ENCODE peak calls at places on chromosomes 7 and 10, in eight cellular contexts. One of them, this sample, is unnamed.

GRCh38 chr10:84755311-84755710 is 426.9 kb downstream of the CCSER2 start:
- DNase-seq in psoas muscle: no peak
- DNase-seq in Peyer's patch: no peak
- DNase-seq in lung: no peak
- DNase-seq in cardiac muscle cell: no peak
- DNase-seq in neural progenitor cell: peak; percentile 71
- DNase-seq in transverse colon: no peak
- DNase-seq in GM06990: no peak
- DNase-seq in this sample: no peak

GRCh38 chr7:20152057-20152456 is 65.1 kb downstream of the MACC1 start:
- DNase-seq in transverse colon: no peak
- DNase-seq in psoas muscle: no peak
- DNase-seq in GM06990: no peak
- DNase-seq in neural progenitor cell: no peak
- DNase-seq in Peyer's patch: no peak
- DNase-seq in lung: no peak
- DNase-seq in cardiac muscle cell: no peak
- DNase-seq in this sample: no peak

GRCh38 chr7:18408461-18408860 is 87.1 kb upstream of the HDAC9 start:
- DNase-seq in GM06990: no peak
- DNase-seq in transverse colon: no peak
- DNase-seq in psoas muscle: no peak
- DNase-seq in Peyer's patch: no peak
- DNase-seq in lung: no peak
- DNase-seq in cardiac muscle cell: no peak
- DNase-seq in neural progenitor cell: no peak
- DNase-seq in this sample: peak; percentile 56

GRCh38 chr7:145350334-145350733 is 514.5 kb upstream of the TPK1 start:
- DNase-seq in Peyer's patch: no peak
- DNase-seq in psoas muscle: no peak
- DNase-seq in transverse colon: no peak
- DNase-seq in GM06990: no peak
- DNase-seq in cardiac muscle cell: no peak
- DNase-seq in neural progenitor cell: no peak
- DNase-seq in lung: no peak
- DNase-seq in this sample: no peak

GRCh38 chr7:47651355-47652317 is 69.7 kb upstream of the TNS3 start:
- DNase-seq in cardiac muscle cell: no peak
- DNase-seq in psoas muscle: no peak
- DNase-seq in transverse colon: no peak
- DNase-seq in GM06990: no peak
- DNase-seq in Peyer's patch: no peak
- DNase-seq in neural progenitor cell: no peak
- DNase-seq in lung: no peak
- DNase-seq in this sample: peak; percentile 51

GRCh38 chr7:101287032-101287431 is 34.6 kb downstream of the IFT22 start:
- DNase-seq in Peyer's patch: no peak
- DNase-seq in GM06990: no peak
- DNase-seq in lung: no peak
- DNase-seq in cardiac muscle cell: no peak
- DNase-seq in psoas muscle: no peak
- DNase-seq in neural progenitor cell: no peak
- DNase-seq in transverse colon: no peak
- DNase-seq in this sample: no peak

GRCh38 chr7:553637-554111 is 34.0 kb upstream of the PDGFA start:
- DNase-seq in lung: no peak
- DNase-seq in Peyer's patch: no peak
- DNase-seq in neural progenitor cell: no peak
- DNase-seq in cardiac muscle cell: no peak
- DNase-seq in GM06990: no peak
- DNase-seq in psoas muscle: no peak
- DNase-seq in transverse colon: no peak
- DNase-seq in this sample: no peak

GRCh38 chr7:31121641-31122040 is 69.5 kb downstream of the ADCYAP1R1 start:
- DNase-seq in neural progenitor cell: no peak
- DNase-seq in psoas muscle: no peak
- DNase-seq in cardiac muscle cell: no peak
- DNase-seq in lung: peak; percentile 27
- DNase-seq in Peyer's patch: no peak
- DNase-seq in transverse colon: no peak
- DNase-seq in GM06990: no peak
- DNase-seq in this sample: no peak

GRCh38 chr10:110181451-110181850 is 26.0 kb upstream of the MXI1 start:
- DNase-seq in Peyer's patch: no peak
- DNase-seq in cardiac muscle cell: no peak
- DNase-seq in GM06990: no peak
- DNase-seq in psoas muscle: no peak
- DNase-seq in transverse colon: no peak
- DNase-seq in lung: peak; percentile 5
- DNase-seq in neural progenitor cell: peak; percentile 33
- DNase-seq in this sample: no peak

GRCh38 chr7:44072364-44073231 is 7.2 kb upstream of the PGAM2 start:
- DNase-seq in psoas muscle: peak; percentile 86
- DNase-seq in neural progenitor cell: peak; percentile 74
- DNase-seq in GM06990: no peak
- DNase-seq in cardiac muscle cell: peak; percentile 85
- DNase-seq in lung: peak; percentile 60
- DNase-seq in transverse colon: peak; percentile 71
- DNase-seq in Peyer's patch: peak; percentile 70
- DNase-seq in this sample: peak; percentile 50

GRCh38 chr7:95338832-95339231 is 14.5 kb upstream of the PON1 start:
- DNase-seq in psoas muscle: no peak
- DNase-seq in lung: no peak
- DNase-seq in transverse colon: no peak
- DNase-seq in GM06990: no peak
- DNase-seq in cardiac muscle cell: no peak
- DNase-seq in neural progenitor cell: no peak
- DNase-seq in Peyer's patch: no peak
- DNase-seq in this sample: no peak

GRCh38 chr10:77774940-77775391 is 137.4 kb upstream of the KCNMA1 start:
- DNase-seq in transverse colon: no peak
- DNase-seq in Peyer's patch: no peak
- DNase-seq in cardiac muscle cell: no peak
- DNase-seq in psoas muscle: no peak
- DNase-seq in lung: no peak
- DNase-seq in neural progenitor cell: no peak
- DNase-seq in GM06990: no peak
- DNase-seq in this sample: no peak

GRCh38 chr7:45199506-45199905 is 41.9 kb downstream of the RAMP3 start:
- DNase-seq in GM06990: no peak
- DNase-seq in lung: no peak
- DNase-seq in cardiac muscle cell: no peak
- DNase-seq in Peyer's patch: no peak
- DNase-seq in neural progenitor cell: no peak
- DNase-seq in psoas muscle: no peak
- DNase-seq in transverse colon: no peak
- DNase-seq in this sample: no peak

GRCh38 chr7:45198986-45199385 is 41.4 kb downstream of the RAMP3 start:
- DNase-seq in psoas muscle: no peak
- DNase-seq in cardiac muscle cell: no peak
- DNase-seq in neural progenitor cell: no peak
- DNase-seq in GM06990: no peak
- DNase-seq in lung: no peak
- DNase-seq in Peyer's patch: no peak
- DNase-seq in transverse colon: no peak
- DNase-seq in this sample: no peak

GRCh38 chr7:45193868-45194267 is 36.3 kb downstream of the RAMP3 start:
- DNase-seq in cardiac muscle cell: no peak
- DNase-seq in transverse colon: no peak
- DNase-seq in neural progenitor cell: no peak
- DNase-seq in lung: no peak
- DNase-seq in GM06990: no peak
- DNase-seq in Peyer's patch: no peak
- DNase-seq in psoas muscle: no peak
- DNase-seq in this sample: no peak

GRCh38 chr7:45196374-45196773 is 38.8 kb downstream of the RAMP3 start:
- DNase-seq in neural progenitor cell: no peak
- DNase-seq in psoas muscle: no peak
- DNase-seq in cardiac muscle cell: no peak
- DNase-seq in GM06990: peak; percentile 60
- DNase-seq in lung: no peak
- DNase-seq in Peyer's patch: no peak
- DNase-seq in transverse colon: no peak
- DNase-seq in this sample: no peak

DNA sequence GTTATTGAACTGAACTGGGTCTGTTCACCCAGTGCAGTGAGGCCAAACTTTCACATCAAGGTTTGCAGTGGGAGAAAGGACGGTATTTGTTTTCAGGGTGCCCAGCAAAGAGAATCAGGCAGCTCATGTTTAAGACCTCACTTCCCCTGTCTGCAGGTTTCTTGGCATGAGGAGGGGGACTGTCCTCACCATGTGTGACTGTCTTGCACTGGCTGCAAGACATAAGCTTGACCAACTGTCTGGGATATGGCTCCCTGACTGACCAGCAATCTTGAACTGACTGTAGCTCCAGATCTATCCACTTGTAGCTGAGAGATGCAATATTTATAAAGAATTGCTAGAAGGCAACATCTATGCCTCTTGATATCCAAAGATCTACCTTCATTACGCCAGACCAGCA is 39.9 kb downstream of the RAMP3 start:
- DNase-seq in Peyer's patch: no peak
- DNase-seq in GM06990: no peak
- DNase-seq in cardiac muscle cell: no peak
- DNase-seq in lung: no peak
- DNase-seq in psoas muscle: no peak
- DNase-seq in neural progenitor cell: no peak
- DNase-seq in transverse colon: no peak
- DNase-seq in this sample: no peak
- H3K27me3 ChIP-seq in Peyer's patch: no peaks in the 10 kb centered on the region
- H3K27me3 ChIP-seq in GM06990: no peaks in the 10 kb centered on the region
- H3K27me3 ChIP-seq in cardiac muscle cell: no peaks in the 10 kb centered on the region
- H3K27me3 ChIP-seq in lung: no peaks in the 10 kb centered on the region
- H3K27me3 ChIP-seq in psoas muscle: peaks cover 6% of the 10 kb centered on the region
- H3K27me3 ChIP-seq in neural progenitor cell: no peaks in the 10 kb centered on the region
- H3K27me3 ChIP-seq in transverse colon: no peaks in the 10 kb centered on the region
- H3K27me3 ChIP-seq in this sample: no peaks in the 10 kb centered on the region

GRCh38 chr7:150374472-150374871 is 4.7 kb upstream of the ZNF775 start:
- DNase-seq in GM06990: no peak
- DNase-seq in transverse colon: no peak
- DNase-seq in Peyer's patch: no peak
- DNase-seq in cardiac muscle cell: peak; percentile 61
- DNase-seq in lung: no peak
- DNase-seq in neural progenitor cell: peak; percentile 1
- DNase-seq in psoas muscle: no peak
- DNase-seq in this sample: no peak
- H3K4me3 ChIP-seq in GM06990: no peak overlapping the region
- H3K4me3 ChIP-seq in transverse colon: no peak overlapping the region
- H3K4me3 ChIP-seq in Peyer's patch: no peak overlapping the region
- H3K4me3 ChIP-seq in cardiac muscle cell: no peak overlapping the region
- H3K4me3 ChIP-seq in lung: no peak overlapping the region
- H3K4me3 ChIP-seq in neural progenitor cell: no peak overlapping the region
- H3K4me3 ChIP-seq in psoas muscle: no peak overlapping the region
- H3K4me3 ChIP-seq in this sample: no peak overlapping the region

DNA sequence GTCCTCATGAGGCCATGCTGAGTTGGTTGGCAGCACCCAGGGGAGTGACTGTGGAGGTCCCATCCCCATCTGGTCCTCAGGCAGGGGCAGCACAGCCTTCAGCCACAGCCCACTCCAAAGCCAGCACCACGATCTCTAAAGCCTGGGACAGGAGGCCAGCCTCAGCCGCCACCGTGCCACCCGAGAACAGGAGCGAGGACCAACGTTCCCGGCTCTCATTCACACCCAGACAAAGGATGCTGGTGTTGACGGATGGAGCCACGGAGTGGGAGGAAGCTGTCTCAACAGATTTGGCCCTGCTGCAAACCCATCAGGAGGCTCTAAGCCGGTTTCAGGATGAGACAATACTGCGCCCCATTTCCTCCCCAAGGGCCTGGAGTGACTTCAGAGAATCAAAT is 42.7 kb upstream of the PPP2R2D start:
- DNase-seq in lung: no peak
- DNase-seq in transverse colon: no peak
- DNase-seq in cardiac muscle cell: no peak
- DNase-seq in GM06990: no peak
- DNase-seq in Peyer's patch: peak; percentile 18
- DNase-seq in neural progenitor cell: no peak
- DNase-seq in psoas muscle: no peak
- DNase-seq in this sample: no peak
- H3K27me3 ChIP-seq in lung: no peaks in the 10 kb centered on the region
- H3K27me3 ChIP-seq in transverse colon: peaks cover 17% of the 10 kb centered on the region
- H3K27me3 ChIP-seq in cardiac muscle cell: peaks cover 9% of the 10 kb centered on the region
- H3K27me3 ChIP-seq in GM06990: no peaks in the 10 kb centered on the region
- H3K27me3 ChIP-seq in Peyer's patch: no peaks in the 10 kb centered on the region
- H3K27me3 ChIP-seq in neural progenitor cell: no peaks in the 10 kb centered on the region
- H3K27me3 ChIP-seq in psoas muscle: peaks cover 11% of the 10 kb centered on the region
- H3K27me3 ChIP-seq in this sample: no peaks in the 10 kb centered on the region

GRCh38 chr10:3893904-3894563 is 109.0 kb upstream of the KLF6 start:
- DNase-seq in transverse colon: no peak
- DNase-seq in neural progenitor cell: no peak
- DNase-seq in cardiac muscle cell: no peak
- DNase-seq in lung: no peak
- DNase-seq in GM06990: no peak
- DNase-seq in psoas muscle: no peak
- DNase-seq in Peyer's patch: no peak
- DNase-seq in this sample: no peak

GRCh38 chr10:3898821-3899220 is 113.8 kb upstream of the KLF6 start:
- DNase-seq in transverse colon: no peak
- DNase-seq in neural progenitor cell: no peak
- DNase-seq in psoas muscle: no peak
- DNase-seq in GM06990: no peak
- DNase-seq in Peyer's patch: no peak
- DNase-seq in lung: peak; percentile 47
- DNase-seq in cardiac muscle cell: no peak
- DNase-seq in this sample: no peak

GRCh38 chr10:3893102-3893473 is 108.1 kb upstream of the KLF6 start:
- DNase-seq in neural progenitor cell: no peak
- DNase-seq in psoas muscle: no peak
- DNase-seq in transverse colon: no peak
- DNase-seq in cardiac muscle cell: no peak
- DNase-seq in Peyer's patch: no peak
- DNase-seq in GM06990: no peak
- DNase-seq in lung: no peak
- DNase-seq in this sample: no peak

GRCh38 chr10:3895045-3895609 is 110.1 kb upstream of the KLF6 start:
- DNase-seq in transverse colon: no peak
- DNase-seq in lung: no peak
- DNase-seq in neural progenitor cell: no peak
- DNase-seq in cardiac muscle cell: no peak
- DNase-seq in psoas muscle: no peak
- DNase-seq in Peyer's patch: no peak
- DNase-seq in GM06990: no peak
- DNase-seq in this sample: no peak

DNA sequence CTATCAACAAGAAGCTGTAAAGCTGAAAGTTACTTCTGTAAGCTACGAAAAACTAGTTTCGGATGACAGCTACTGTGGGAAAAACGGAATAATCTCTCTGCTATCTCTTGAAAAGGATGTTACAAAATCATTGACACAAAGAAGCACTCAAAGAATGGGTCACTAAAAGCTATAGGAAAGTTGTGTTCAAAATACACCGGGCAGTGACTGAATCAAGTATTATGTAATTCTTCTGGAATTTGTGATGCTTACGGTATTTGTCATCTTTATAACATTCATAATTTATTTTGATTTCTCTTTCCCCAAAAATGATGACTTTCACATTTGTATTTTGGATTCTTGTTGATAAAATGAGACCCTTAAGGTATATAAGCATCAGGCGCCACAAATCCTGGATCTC is 112.1 kb upstream of the KLF6 start:
- DNase-seq in transverse colon: no peak
- DNase-seq in neural progenitor cell: no peak
- DNase-seq in lung: no peak
- DNase-seq in Peyer's patch: no peak
- DNase-seq in GM06990: no peak
- DNase-seq in psoas muscle: no peak
- DNase-seq in cardiac muscle cell: no peak
- DNase-seq in this sample: no peak
- H3K4me3 ChIP-seq in transverse colon: no peak overlapping the region
- H3K4me3 ChIP-seq in neural progenitor cell: no peak overlapping the region
- H3K4me3 ChIP-seq in lung: no peak overlapping the region
- H3K4me3 ChIP-seq in Peyer's patch: no peak overlapping the region
- H3K4me3 ChIP-seq in GM06990: no peak overlapping the region
- H3K4me3 ChIP-seq in psoas muscle: no peak overlapping the region
- H3K4me3 ChIP-seq in cardiac muscle cell: no peak overlapping the region
- H3K4me3 ChIP-seq in this sample: no peak overlapping the region

This sample was measured in kidney epithelial cell.